ENCODE peak calls at places on chromosomes 11 and 22, in nine cellular contexts. One of them, this sample, is unnamed.

GRCh38 chr11:103294516-103294915 is 185.3 kb downstream of the DYNC2H1 start:
- DNase-seq in spleen: no peak
- DNase-seq in brain microvascular endothelial cell: no peak
- DNase-seq in fibroblast of the aortic adventitia: no peak
- DNase-seq in foreskin fibroblast: peak
- DNase-seq in Calu3: no peak
- DNase-seq in body of pancreas: no peak
- DNase-seq in GM20000: no peak
- DNase-seq in retinal pigment epithelial cell: no peak
- DNase-seq in this sample: no peak

GRCh38 chr11:14364322-14364721 is 5.3 kb upstream of the RRAS2 start:
- DNase-seq in spleen: no peak
- DNase-seq in brain microvascular endothelial cell: peak
- DNase-seq in fibroblast of the aortic adventitia: no peak
- DNase-seq in foreskin fibroblast: peak
- DNase-seq in Calu3: no peak
- DNase-seq in body of pancreas: no peak
- DNase-seq in GM20000: no peak
- DNase-seq in retinal pigment epithelial cell: no peak
- DNase-seq in this sample: no peak

GRCh38 chr11:119885861-119886567 is 157.0 kb upstream of the NECTIN1 start:
- DNase-seq in spleen: peak
- DNase-seq in brain microvascular endothelial cell: no peak
- DNase-seq in fibroblast of the aortic adventitia: no peak
- DNase-seq in foreskin fibroblast: no peak
- DNase-seq in Calu3: no peak
- DNase-seq in body of pancreas: no peak
- DNase-seq in GM20000: no peak
- DNase-seq in retinal pigment epithelial cell: no peak
- DNase-seq in this sample: no peak

GRCh38 chr11:121366970-121367369 is 74.4 kb downstream of the SC5D start:
- DNase-seq in spleen: no peak
- DNase-seq in brain microvascular endothelial cell: no peak
- DNase-seq in fibroblast of the aortic adventitia: no peak
- DNase-seq in foreskin fibroblast: no peak
- DNase-seq in Calu3: no peak
- DNase-seq in body of pancreas: no peak
- DNase-seq in GM20000: no peak
- DNase-seq in retinal pigment epithelial cell: no peak
- DNase-seq in this sample: no peak

GRCh38 chr11:92605667-92606066 is 363.8 kb upstream of the MTNR1B start:
- DNase-seq in spleen: no peak
- DNase-seq in brain microvascular endothelial cell: no peak
- DNase-seq in fibroblast of the aortic adventitia: no peak
- DNase-seq in foreskin fibroblast: no peak
- DNase-seq in Calu3: no peak
- DNase-seq in body of pancreas: no peak
- DNase-seq in GM20000: no peak
- DNase-seq in retinal pigment epithelial cell: no peak
- DNase-seq in this sample: no peak

GRCh38 chr11:32555885-32556284 is 27.7 kb upstream of the EIF3M start:
- DNase-seq in spleen: no peak
- DNase-seq in brain microvascular endothelial cell: no peak
- DNase-seq in fibroblast of the aortic adventitia: no peak
- DNase-seq in foreskin fibroblast: no peak
- DNase-seq in Calu3: no peak
- DNase-seq in body of pancreas: no peak
- DNase-seq in GM20000: no peak
- DNase-seq in retinal pigment epithelial cell: no peak
- DNase-seq in this sample: no peak

GRCh38 chr11:1300569-1301187 is 8.8 kb downstream of the TOLLIP start:
- DNase-seq in spleen: peak
- DNase-seq in brain microvascular endothelial cell: no peak
- DNase-seq in fibroblast of the aortic adventitia: no peak
- DNase-seq in foreskin fibroblast: no peak
- DNase-seq in Calu3: no peak
- DNase-seq in body of pancreas: peak
- DNase-seq in GM20000: no peak
- DNase-seq in retinal pigment epithelial cell: no peak
- DNase-seq in this sample: no peak

GRCh38 chr22:49425356-49425755 is 402.3 kb downstream of the BRD1 start:
- DNase-seq in spleen: no peak
- DNase-seq in brain microvascular endothelial cell: no peak
- DNase-seq in fibroblast of the aortic adventitia: no peak
- DNase-seq in foreskin fibroblast: no peak
- DNase-seq in Calu3: no peak
- DNase-seq in body of pancreas: no peak
- DNase-seq in GM20000: no peak
- DNase-seq in retinal pigment epithelial cell: no peak
- DNase-seq in this sample: no peak

GRCh38 chr22:25903294-25903693 is 161.3 kb downstream of the MYO18B start:
- DNase-seq in spleen: no peak
- DNase-seq in brain microvascular endothelial cell: no peak
- DNase-seq in fibroblast of the aortic adventitia: no peak
- DNase-seq in foreskin fibroblast: no peak
- DNase-seq in Calu3: peak
- DNase-seq in body of pancreas: no peak
- DNase-seq in GM20000: no peak
- DNase-seq in retinal pigment epithelial cell: no peak
- DNase-seq in this sample: no peak
- TF ChIP-seq CTCF in spleen: no peak
- TF ChIP-seq CTCF in brain microvascular endothelial cell: no peak
- TF ChIP-seq CTCF in fibroblast of the aortic adventitia: no peak
- TF ChIP-seq CTCF in foreskin fibroblast: no peak
- TF ChIP-seq CTCF in Calu3: peak
- TF ChIP-seq CTCF in body of pancreas: no peak
- TF ChIP-seq CTCF in GM20000: peak
- TF ChIP-seq CTCF in retinal pigment epithelial cell: no peak
- TF ChIP-seq CTCF in this sample: no peak

GRCh38 chr11:128552783-128553661 is 34.3 kb downstream of the ETS1 start:
- DNase-seq in spleen: peak
- DNase-seq in brain microvascular endothelial cell: no peak
- DNase-seq in fibroblast of the aortic adventitia: no peak
- DNase-seq in foreskin fibroblast: peak
- DNase-seq in Calu3: no peak
- DNase-seq in body of pancreas: no peak
- DNase-seq in GM20000: peak
- DNase-seq in retinal pigment epithelial cell: no peak
- DNase-seq in this sample: peak

GRCh38 chr11:128553662-128554392 is 33.5 kb downstream of the ETS1 start:
- DNase-seq in spleen: no peak
- DNase-seq in brain microvascular endothelial cell: no peak
- DNase-seq in fibroblast of the aortic adventitia: peak
- DNase-seq in foreskin fibroblast: peak
- DNase-seq in Calu3: no peak
- DNase-seq in body of pancreas: no peak
- DNase-seq in GM20000: no peak
- DNase-seq in retinal pigment epithelial cell: peak
- DNase-seq in this sample: peak

GRCh38 chr11:128559496-128560103 is 27.8 kb downstream of the ETS1 start:
- DNase-seq in spleen: no peak
- DNase-seq in brain microvascular endothelial cell: no peak
- DNase-seq in fibroblast of the aortic adventitia: peak
- DNase-seq in foreskin fibroblast: peak
- DNase-seq in Calu3: no peak
- DNase-seq in body of pancreas: no peak
- DNase-seq in GM20000: no peak
- DNase-seq in retinal pigment epithelial cell: no peak
- DNase-seq in this sample: no peak

GRCh38 chr11:128551641-128552335 is 35.6 kb downstream of the ETS1 start:
- DNase-seq in spleen: no peak
- DNase-seq in brain microvascular endothelial cell: no peak
- DNase-seq in fibroblast of the aortic adventitia: no peak
- DNase-seq in foreskin fibroblast: no peak
- DNase-seq in Calu3: no peak
- DNase-seq in body of pancreas: no peak
- DNase-seq in GM20000: peak
- DNase-seq in retinal pigment epithelial cell: no peak
- DNase-seq in this sample: peak

GRCh38 chr11:128555606-128556005 is 31.8 kb downstream of the ETS1 start:
- DNase-seq in spleen: no peak
- DNase-seq in brain microvascular endothelial cell: no peak
- DNase-seq in fibroblast of the aortic adventitia: no peak
- DNase-seq in foreskin fibroblast: peak
- DNase-seq in Calu3: no peak
- DNase-seq in body of pancreas: no peak
- DNase-seq in GM20000: no peak
- DNase-seq in retinal pigment epithelial cell: no peak
- DNase-seq in this sample: peak
- TF ChIP-seq CTCF in spleen: no peak
- TF ChIP-seq CTCF in brain microvascular endothelial cell: peak
- TF ChIP-seq CTCF in fibroblast of the aortic adventitia: peak
- TF ChIP-seq CTCF in foreskin fibroblast: peak
- TF ChIP-seq CTCF in Calu3: no peak
- TF ChIP-seq CTCF in body of pancreas: no peak
- TF ChIP-seq CTCF in GM20000: no peak
- TF ChIP-seq CTCF in retinal pigment epithelial cell: peak
- TF ChIP-seq CTCF in this sample: peak

DNA sequence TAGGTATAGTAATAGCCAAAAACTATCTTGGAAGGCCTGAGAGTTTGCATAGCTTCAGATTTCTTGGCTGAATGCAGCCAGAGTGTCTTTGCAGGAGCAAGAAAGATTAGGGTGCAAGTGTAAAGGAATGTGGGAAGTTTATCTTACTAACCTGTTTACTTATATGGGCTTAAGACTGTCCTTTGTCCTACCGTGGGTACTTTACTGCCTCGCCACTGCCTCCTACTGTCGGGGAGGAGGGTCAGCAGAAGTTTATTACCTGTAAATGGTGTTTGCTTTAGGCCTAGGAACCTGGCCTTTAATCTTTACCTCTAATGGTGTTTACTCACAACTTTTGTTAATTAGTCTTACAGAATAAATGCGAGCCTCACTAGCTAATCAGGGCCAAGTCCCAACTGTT is 633.8 kb downstream of the DLG2 start:
- DNase-seq in spleen: no peak
- DNase-seq in brain microvascular endothelial cell: no peak
- DNase-seq in fibroblast of the aortic adventitia: peak
- DNase-seq in foreskin fibroblast: no peak
- DNase-seq in Calu3: peak
- DNase-seq in body of pancreas: no peak
- DNase-seq in GM20000: no peak
- DNase-seq in retinal pigment epithelial cell: no peak
- DNase-seq in this sample: peak
- TF ChIP-seq CTCF in spleen: no peak
- TF ChIP-seq CTCF in brain microvascular endothelial cell: peak
- TF ChIP-seq CTCF in fibroblast of the aortic adventitia: peak
- TF ChIP-seq CTCF in foreskin fibroblast: peak
- TF ChIP-seq CTCF in Calu3: no peak
- TF ChIP-seq CTCF in body of pancreas: no peak
- TF ChIP-seq CTCF in GM20000: peak
- TF ChIP-seq CTCF in retinal pigment epithelial cell: peak
- TF ChIP-seq CTCF in this sample: peak

GRCh38 chr22:36569999-36570398 is 41.0 kb upstream of the EIF3D start:
- DNase-seq in spleen: no peak
- DNase-seq in brain microvascular endothelial cell: peak
- DNase-seq in fibroblast of the aortic adventitia: peak
- DNase-seq in foreskin fibroblast: peak
- DNase-seq in Calu3: peak
- DNase-seq in body of pancreas: no peak
- DNase-seq in GM20000: no peak
- DNase-seq in retinal pigment epithelial cell: no peak
- DNase-seq in this sample: peak
- TF ChIP-seq CTCF in spleen: no peak
- TF ChIP-seq CTCF in brain microvascular endothelial cell: peak
- TF ChIP-seq CTCF in fibroblast of the aortic adventitia: peak
- TF ChIP-seq CTCF in foreskin fibroblast: peak
- TF ChIP-seq CTCF in Calu3: peak
- TF ChIP-seq CTCF in body of pancreas: no peak
- TF ChIP-seq CTCF in GM20000: no peak
- TF ChIP-seq CTCF in retinal pigment epithelial cell: peak
- TF ChIP-seq CTCF in this sample: peak

GRCh38 chr22:42720263-42721044 is at the start of gene A4GALT:
- DNase-seq in spleen: peak
- DNase-seq in brain microvascular endothelial cell: no peak
- DNase-seq in fibroblast of the aortic adventitia: no peak
- DNase-seq in foreskin fibroblast: peak
- DNase-seq in Calu3: peak
- DNase-seq in body of pancreas: no peak
- DNase-seq in GM20000: peak
- DNase-seq in retinal pigment epithelial cell: no peak
- DNase-seq in this sample: peak

GRCh38 chr22:42717197-42717967 is 3.3 kb downstream of the A4GALT start:
- DNase-seq in spleen: no peak
- DNase-seq in brain microvascular endothelial cell: no peak
- DNase-seq in fibroblast of the aortic adventitia: peak
- DNase-seq in foreskin fibroblast: peak
- DNase-seq in Calu3: no peak
- DNase-seq in body of pancreas: no peak
- DNase-seq in GM20000: no peak
- DNase-seq in retinal pigment epithelial cell: no peak
- DNase-seq in this sample: peak

GRCh38 chr22:42719656-42720262 is 911 bp downstream of the A4GALT start:
- DNase-seq in spleen: no peak
- DNase-seq in brain microvascular endothelial cell: no peak
- DNase-seq in fibroblast of the aortic adventitia: no peak
- DNase-seq in foreskin fibroblast: no peak
- DNase-seq in Calu3: no peak
- DNase-seq in body of pancreas: no peak
- DNase-seq in GM20000: peak
- DNase-seq in retinal pigment epithelial cell: no peak
- DNase-seq in this sample: peak

GRCh38 chr22:42721045-42721434 is 370 bp upstream of the A4GALT start:
- DNase-seq in spleen: no peak
- DNase-seq in brain microvascular endothelial cell: no peak
- DNase-seq in fibroblast of the aortic adventitia: peak
- DNase-seq in foreskin fibroblast: peak
- DNase-seq in Calu3: no peak
- DNase-seq in body of pancreas: no peak
- DNase-seq in GM20000: no peak
- DNase-seq in retinal pigment epithelial cell: no peak
- DNase-seq in this sample: no peak

DNA sequence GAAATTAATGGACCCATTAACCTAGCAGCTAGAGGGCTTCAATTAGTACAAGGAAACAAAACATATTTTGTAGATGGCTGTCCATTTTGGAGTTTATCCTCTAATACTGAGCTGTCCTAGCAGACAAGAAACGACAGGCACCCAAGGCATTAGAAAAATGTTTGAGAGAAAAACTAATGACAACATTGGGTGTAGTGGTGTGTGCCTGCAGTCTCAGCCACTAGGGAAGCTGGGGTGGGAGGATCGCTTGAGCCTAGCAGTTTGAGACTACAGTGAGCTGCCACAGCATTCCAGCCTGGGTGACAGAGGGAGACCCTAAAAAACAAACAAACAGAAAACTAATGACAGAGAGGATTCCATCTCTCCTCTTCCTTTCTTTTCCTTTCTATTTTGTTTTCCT is 1.5 kb downstream of the A4GALT start:
- DNase-seq in spleen: no peak
- DNase-seq in brain microvascular endothelial cell: no peak
- DNase-seq in fibroblast of the aortic adventitia: peak
- DNase-seq in foreskin fibroblast: peak
- DNase-seq in Calu3: no peak
- DNase-seq in body of pancreas: no peak
- DNase-seq in GM20000: no peak
- DNase-seq in retinal pigment epithelial cell: no peak
- DNase-seq in this sample: peak
- TF ChIP-seq CTCF in spleen: no peak
- TF ChIP-seq CTCF in brain microvascular endothelial cell: peak
- TF ChIP-seq CTCF in fibroblast of the aortic adventitia: peak
- TF ChIP-seq CTCF in foreskin fibroblast: no peak
- TF ChIP-seq CTCF in Calu3: no peak
- TF ChIP-seq CTCF in body of pancreas: no peak
- TF ChIP-seq CTCF in GM20000: no peak
- TF ChIP-seq CTCF in retinal pigment epithelial cell: no peak
- TF ChIP-seq CTCF in this sample: peak

This sample was measured in cardiac fibroblast.